ENCODE peak calls at places on chromosomes 16 and 17, in seven cellular contexts. S is dorsolateral prefrontal cortex, V is foreskin fibroblast, E is GF-D8, F is hippocampal formation, L is NCI-H748 treated with DMSO at 0.1 percent for 48 hours, B is glutamatergic neuron. T is an unnamed sample.

GRCh38 chr17:19753049-19753444 is 4.9 kb upstream of the ALDH3A1 start:
- DNase-seq in S (peak), V (peak), E (no peak), F (peak), L (no peak), B (no peak), T (peak)

GRCh38 chr16:75218256-75219076 is at the start of gene CTRB1:
- DNase-seq in S (no peak), V (no peak), E (no peak), F (no peak), L (no peak), B (no peak), T (no peak)

GRCh38 chr17:44167181-44167861 is 3.2 kb upstream of the ASB16 start:
- DNase-seq in S (no peak), V (no peak), E (no peak), F (no peak), L (no peak), B (no peak), T (no peak)

GRCh38 chr17:27496501-27496943 is 40.3 kb downstream of the KSR1 start:
- DNase-seq in S (no peak), V (no peak), E (no peak), F (no peak), L (no peak), B (no peak), T (no peak)

GRCh38 chr17:41328207-41328606 is 12.7 kb upstream of the KRTAP17-1 start:
- DNase-seq in S (no peak), V (no peak), E (no peak), F (no peak), L (no peak), B (no peak), T (no peak)

GRCh38 chr16:1744338-1744840 is 27.0 kb downstream of the NME3 start:
- DNase-seq in S (no peak), V (no peak), E (no peak), F (no peak), L (no peak), B (peak), T (no peak)

GRCh38 chr17:48631693-48632578 is 5.8 kb upstream of the HOXB9 start:
- DNase-seq in S (no peak), V (no peak), E (no peak), F (no peak), L (no peak), B (no peak), T (no peak)

GRCh38 chr17:33292981-33293867 is at the start of gene ASIC2:
- DNase-seq in S (peak), V (peak), E (no peak), F (no peak), L (no peak), B (peak), T (no peak)

GRCh38 chr17:55274371-55275255 is 9.9 kb downstream of the HLF start:
- DNase-seq in S (no peak), V (no peak), E (no peak), F (no peak), L (no peak), B (no peak), T (no peak)

GRCh38 chr17:29642171-29642611 is 19.5 kb upstream of the CORO6 start:
- DNase-seq in S (no peak), V (no peak), E (no peak), F (no peak), L (no peak), B (no peak), T (no peak)

GRCh38 chr16:67173808-67174705 is 3.7 kb downstream of the NOL3 start:
- DNase-seq in S (peak), V (peak), E (peak), F (peak), L (peak), B (peak), T (no peak)

GRCh38 chr16:57916735-57917450 is 54.0 kb downstream of the CNGB1 start:
- DNase-seq in S (no peak), V (no peak), E (no peak), F (no peak), L (no peak), B (no peak), T (no peak)

GRCh38 chr17:38751144-38751802 is 1.3 kb upstream of the PSMB3 start:
- DNase-seq in S (no peak), V (no peak), E (no peak), F (no peak), L (peak), B (no peak), T (no peak)

GRCh38 chr17:51761105-51761504 is 397.4 kb downstream of the CA10 start:
- DNase-seq in S (no peak), V (no peak), E (no peak), F (no peak), L (no peak), B (no peak), T (no peak)

GRCh38 chr17:10752696-10753095 is 22.9 kb upstream of the TMEM220 start:
- DNase-seq in S (no peak), V (no peak), E (no peak), F (no peak), L (no peak), B (no peak), T (no peak)

GRCh38 chr17:56665864-56666263 is 72.4 kb downstream of the NOG start:
- DNase-seq in S (no peak), V (no peak), E (no peak), F (no peak), L (no peak), B (peak), T (no peak)

GRCh38 chr16:72172105-72173034 is at the start of gene PMFBP1:
- DNase-seq in S (no peak), V (peak), E (peak), F (peak), L (no peak), B (no peak), T (no peak)

GRCh38 chr17:38709104-38709820 is 4.2 kb downstream of the MLLT6 start:
- DNase-seq in S (no peak), V (no peak), E (no peak), F (no peak), L (no peak), B (no peak), T (no peak)

GRCh38 chr16:79605999-79606398 is 5.5 kb upstream of the MAF start:
- DNase-seq in S (no peak), V (no peak), E (no peak), F (no peak), L (no peak), B (no peak), T (no peak)

GRCh38 chr17:69098635-69099034 is 37.9 kb upstream of the ABCA9 start:
- DNase-seq in S (no peak), V (no peak), E (no peak), F (no peak), L (no peak), B (no peak), T (no peak)

GRCh38 chr17:7982171-7982570 is 20.2 kb upstream of the GUCY2D start:
- DNase-seq in S (no peak), V (peak), E (no peak), F (no peak), L (no peak), B (no peak), T (no peak)

GRCh38 chr16:3113765-3114479 is 1.5 kb downstream of the ZNF205 start:
- DNase-seq in S (no peak), V (peak), E (no peak), F (no peak), L (no peak), B (no peak), T (no peak)

GRCh38 chr16:1926223-1926718 is 8.1 kb upstream of the HS3ST6 start:
- DNase-seq in S (no peak), V (no peak), E (no peak), F (no peak), L (no peak), B (no peak), T (no peak)

GRCh38 chr16:31258366-31258765 is 1.4 kb upstream of the ITGAM start:
- DNase-seq in S (no peak), V (no peak), E (no peak), F (no peak), L (no peak), B (no peak), T (no peak)

GRCh38 chr17:35432176-35433074 is at the start of gene SLFN12:
- DNase-seq in S (no peak), V (peak), E (peak), F (no peak), L (no peak), B (no peak), T (no peak)

GRCh38 chr17:61770752-61771533 is 92.4 kb downstream of the BRIP1 start:
- DNase-seq in S (no peak), V (peak), E (no peak), F (no peak), L (no peak), B (no peak), T (no peak)

GRCh38 chr17:66663041-66663494 is 171.8 kb upstream of the CACNG5 start:
- DNase-seq in S (no peak), V (no peak), E (no peak), F (no peak), L (no peak), B (no peak), T (no peak)

GRCh38 chr17:56203430-56203829 is 50.2 kb downstream of the ANKFN1 start:
- DNase-seq in S (no peak), V (no peak), E (no peak), F (no peak), L (no peak), B (no peak), T (no peak)